ENCODE peak calls at places on chromosomes 7 and 10, in seven cellular contexts. One of them, this sample, is unnamed.

GRCh38 chr10:101080933-101081546 is 19.3 kb downstream of the KAZALD1 start:
- DNase-seq in GM12865: no peak
- DNase-seq in AG10803: no peak
- DNase-seq in hepatocyte: peak; percentile 49
- DNase-seq in HepG2: no peak
- DNase-seq in fibroblast of lung: peak; percentile 39
- DNase-seq in astrocyte: no peak
- DNase-seq in this sample: peak; percentile 42

GRCh38 chr7:55160539-55160938 is 141.7 kb downstream of the EGFR start:
- DNase-seq in GM12865: no peak
- DNase-seq in AG10803: peak; percentile 79
- DNase-seq in hepatocyte: no peak
- DNase-seq in HepG2: no peak
- DNase-seq in fibroblast of lung: peak; percentile 65
- DNase-seq in astrocyte: peak; percentile 86
- DNase-seq in this sample: peak; percentile 67

GRCh38 chr7:149495785-149496641 is 1.6 kb downstream of the ZNF746 start:
- DNase-seq in GM12865: peak; percentile 25
- DNase-seq in AG10803: peak; percentile 81
- DNase-seq in hepatocyte: peak; percentile 76
- DNase-seq in HepG2: peak; percentile 54
- DNase-seq in fibroblast of lung: peak; percentile 84
- DNase-seq in astrocyte: peak; percentile 76
- DNase-seq in this sample: peak; percentile 84

GRCh38 chr7:32063614-32064013 is 6.6 kb downstream of the PDE1C start:
- DNase-seq in GM12865: no peak
- DNase-seq in AG10803: no peak
- DNase-seq in hepatocyte: no peak
- DNase-seq in HepG2: no peak
- DNase-seq in fibroblast of lung: no peak
- DNase-seq in astrocyte: no peak
- DNase-seq in this sample: no peak

GRCh38 chr7:92674379-92674778 is 84.2 kb upstream of the FAM133B start:
- DNase-seq in GM12865: peak; percentile 54
- DNase-seq in AG10803: no peak
- DNase-seq in hepatocyte: no peak
- DNase-seq in HepG2: no peak
- DNase-seq in fibroblast of lung: no peak
- DNase-seq in astrocyte: no peak
- DNase-seq in this sample: no peak

GRCh38 chr10:74917481-74918077 is 91.2 kb downstream of the KAT6B start:
- DNase-seq in GM12865: no peak
- DNase-seq in AG10803: peak; percentile 70
- DNase-seq in hepatocyte: peak; percentile 22
- DNase-seq in HepG2: peak; percentile 83
- DNase-seq in fibroblast of lung: peak; percentile 38
- DNase-seq in astrocyte: peak; percentile 90
- DNase-seq in this sample: peak; percentile 32

GRCh38 chr10:111344804-111345203 is 268.0 kb downstream of the ADRA2A start:
- DNase-seq in GM12865: peak; percentile 25
- DNase-seq in AG10803: peak; percentile 8
- DNase-seq in hepatocyte: no peak
- DNase-seq in HepG2: no peak
- DNase-seq in fibroblast of lung: no peak
- DNase-seq in astrocyte: no peak
- DNase-seq in this sample: no peak

GRCh38 chr10:83050815-83051214 is 1088.5 kb upstream of the GHITM start:
- DNase-seq in GM12865: no peak
- DNase-seq in AG10803: no peak
- DNase-seq in hepatocyte: no peak
- DNase-seq in HepG2: no peak
- DNase-seq in fibroblast of lung: no peak
- DNase-seq in astrocyte: no peak
- DNase-seq in this sample: no peak

GRCh38 chr7:143355450-143356385 is 6.8 kb downstream of the FAM131B start:
- DNase-seq in GM12865: no peak
- DNase-seq in AG10803: no peak
- DNase-seq in hepatocyte: no peak
- DNase-seq in HepG2: no peak
- DNase-seq in fibroblast of lung: no peak
- DNase-seq in astrocyte: no peak
- DNase-seq in this sample: no peak

GRCh38 chr7:132480534-132480933 is 95.7 kb downstream of the PLXNA4 start:
- DNase-seq in GM12865: no peak
- DNase-seq in AG10803: no peak
- DNase-seq in hepatocyte: no peak
- DNase-seq in HepG2: no peak
- DNase-seq in fibroblast of lung: no peak
- DNase-seq in astrocyte: no peak
- DNase-seq in this sample: no peak

GRCh38 chr10:97547889-97548485 is 24.6 kb upstream of the ANKRD2 start:
- DNase-seq in GM12865: no peak
- DNase-seq in AG10803: no peak
- DNase-seq in hepatocyte: no peak
- DNase-seq in HepG2: no peak
- DNase-seq in fibroblast of lung: no peak
- DNase-seq in astrocyte: peak; percentile 45
- DNase-seq in this sample: no peak

GRCh38 chr7:123230147-123230546 is 30.4 kb upstream of the SLC13A1 start:
- DNase-seq in GM12865: no peak
- DNase-seq in AG10803: no peak
- DNase-seq in hepatocyte: no peak
- DNase-seq in HepG2: no peak
- DNase-seq in fibroblast of lung: no peak
- DNase-seq in astrocyte: no peak
- DNase-seq in this sample: no peak

GRCh38 chr10:91980319-91980718 is 56.7 kb downstream of the BTAF1 start:
- DNase-seq in GM12865: no peak
- DNase-seq in AG10803: no peak
- DNase-seq in hepatocyte: peak; percentile 5
- DNase-seq in HepG2: no peak
- DNase-seq in fibroblast of lung: no peak
- DNase-seq in astrocyte: no peak
- DNase-seq in this sample: no peak

GRCh38 chr10:78925275-78925674 is 143.5 kb upstream of the ZMIZ1 start:
- DNase-seq in GM12865: no peak
- DNase-seq in AG10803: no peak
- DNase-seq in hepatocyte: no peak
- DNase-seq in HepG2: no peak
- DNase-seq in fibroblast of lung: no peak
- DNase-seq in astrocyte: no peak
- DNase-seq in this sample: no peak

GRCh38 chr7:152636436-152636835 is 39.5 kb downstream of the XRCC2 start:
- DNase-seq in GM12865: no peak
- DNase-seq in AG10803: no peak
- DNase-seq in hepatocyte: no peak
- DNase-seq in HepG2: no peak
- DNase-seq in fibroblast of lung: peak; percentile 5
- DNase-seq in astrocyte: no peak
- DNase-seq in this sample: peak; percentile 54

GRCh38 chr7:150964593-150965111 is 13.5 kb downstream of the KCNH2 start:
- DNase-seq in GM12865: no peak
- DNase-seq in AG10803: no peak
- DNase-seq in hepatocyte: no peak
- DNase-seq in HepG2: no peak
- DNase-seq in fibroblast of lung: no peak
- DNase-seq in astrocyte: no peak
- DNase-seq in this sample: no peak

GRCh38 chr7:2843191-2843685 is 870 bp downstream of the GNA12 start:
- DNase-seq in GM12865: no peak
- DNase-seq in AG10803: no peak
- DNase-seq in hepatocyte: no peak
- DNase-seq in HepG2: no peak
- DNase-seq in fibroblast of lung: no peak
- DNase-seq in astrocyte: no peak
- DNase-seq in this sample: peak; percentile 52

GRCh38 chr7:142542938-142543337 is 206.3 kb upstream of the PRSS1 start:
- DNase-seq in GM12865: no peak
- DNase-seq in AG10803: peak; percentile 81
- DNase-seq in hepatocyte: no peak
- DNase-seq in HepG2: no peak
- DNase-seq in fibroblast of lung: peak; percentile 45
- DNase-seq in astrocyte: peak; percentile 71
- DNase-seq in this sample: peak; percentile 43

DNA sequence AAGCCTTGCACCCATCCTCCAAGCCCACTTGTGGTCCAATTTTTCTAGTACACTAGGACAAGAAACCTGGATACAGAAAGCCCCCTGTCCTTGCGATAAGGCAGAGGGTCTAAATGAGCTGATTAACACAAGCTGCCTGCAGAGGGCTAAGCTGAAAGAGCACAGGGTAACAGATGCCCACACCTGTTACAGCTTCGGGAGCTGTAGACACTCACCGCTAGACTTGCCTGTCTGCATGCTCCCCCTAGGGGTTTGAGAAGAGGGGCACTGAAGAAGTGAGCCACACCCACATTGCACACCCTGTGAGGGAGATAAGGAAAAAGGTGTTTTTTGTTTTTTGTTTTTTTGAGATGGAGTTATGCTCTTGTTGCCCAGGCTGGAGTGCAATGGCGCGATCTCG is 386.5 kb upstream of the AUTS2 start:
- DNase-seq in GM12865: peak; percentile 62
- DNase-seq in AG10803: no peak
- DNase-seq in hepatocyte: no peak
- DNase-seq in HepG2: no peak
- DNase-seq in fibroblast of lung: no peak
- DNase-seq in astrocyte: no peak
- DNase-seq in this sample: no peak
- TF ChIP-seq CTCF in GM12865: peak; percentile 26
- TF ChIP-seq CTCF in AG10803: no peak
- TF ChIP-seq CTCF in hepatocyte: no peak
- TF ChIP-seq CTCF in HepG2: no peak
- TF ChIP-seq CTCF in fibroblast of lung: no peak
- TF ChIP-seq CTCF in astrocyte: no peak
- TF ChIP-seq CTCF in this sample: no peak

DNA sequence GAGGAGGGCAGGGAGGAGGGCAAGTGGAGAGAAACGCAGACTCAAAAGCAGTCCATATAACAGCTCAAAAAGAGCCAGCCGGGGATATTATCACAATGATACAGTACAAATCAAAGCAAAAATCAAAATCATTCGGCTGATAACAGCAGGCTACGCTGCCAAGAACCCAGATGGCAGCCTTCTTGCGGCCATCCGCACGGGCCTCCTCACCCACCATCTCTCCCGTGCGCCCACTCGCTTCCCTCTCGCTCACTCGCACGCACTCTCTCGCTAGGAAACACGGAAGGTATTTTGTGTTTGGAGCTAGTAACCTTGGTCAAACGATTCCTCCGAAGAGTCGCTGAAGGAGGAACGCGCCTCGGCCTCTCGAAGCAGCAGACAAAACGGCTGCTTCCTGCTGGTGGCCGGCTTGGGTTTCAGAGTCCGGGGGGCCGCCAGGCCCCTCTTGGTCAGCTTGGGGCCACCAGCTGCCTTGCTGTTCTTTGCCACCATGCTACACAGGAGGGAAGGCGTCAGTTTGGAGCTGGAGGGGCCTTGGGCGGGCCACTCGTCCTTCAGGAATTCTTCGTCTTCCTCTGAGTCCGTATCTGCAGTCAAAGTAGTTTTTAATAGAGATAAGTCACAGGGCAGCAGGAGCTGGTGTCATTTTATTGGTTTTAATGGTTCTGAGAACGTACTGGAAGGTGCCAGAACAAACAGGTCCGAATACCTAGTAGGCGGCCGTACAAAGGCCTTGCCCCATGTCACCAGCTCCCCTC is 68.9 kb downstream of the SLC29A4 start:
- DNase-seq in GM12865: no peak
- DNase-seq in AG10803: no peak
- DNase-seq in hepatocyte: no peak
- DNase-seq in HepG2: no peak
- DNase-seq in fibroblast of lung: no peak
- DNase-seq in astrocyte: no peak
- DNase-seq in this sample: no peak
- H3K4me3 ChIP-seq in GM12865: no peak overlapping the region
- H3K4me3 ChIP-seq in AG10803: no peak overlapping the region
- H3K4me3 ChIP-seq in hepatocyte: no peak overlapping the region
- H3K4me3 ChIP-seq in HepG2: no peak overlapping the region
- H3K4me3 ChIP-seq in fibroblast of lung: no peak overlapping the region
- H3K4me3 ChIP-seq in astrocyte: no peak overlapping the region
- H3K4me3 ChIP-seq in this sample: no peak overlapping the region

GRCh38 chr10:81838950-81839349 is 36.0 kb upstream of the NRG3 start:
- DNase-seq in GM12865: no peak
- DNase-seq in AG10803: no peak
- DNase-seq in hepatocyte: peak; percentile 12
- DNase-seq in HepG2: no peak
- DNase-seq in fibroblast of lung: no peak
- DNase-seq in astrocyte: no peak
- DNase-seq in this sample: no peak
- TF ChIP-seq CTCF in GM12865: peak; percentile 17
- TF ChIP-seq CTCF in AG10803: no peak
- TF ChIP-seq CTCF in hepatocyte: peak; percentile 47
- TF ChIP-seq CTCF in HepG2: no peak
- TF ChIP-seq CTCF in fibroblast of lung: no peak
- TF ChIP-seq CTCF in astrocyte: no peak
- TF ChIP-seq CTCF in this sample: no peak

DNA sequence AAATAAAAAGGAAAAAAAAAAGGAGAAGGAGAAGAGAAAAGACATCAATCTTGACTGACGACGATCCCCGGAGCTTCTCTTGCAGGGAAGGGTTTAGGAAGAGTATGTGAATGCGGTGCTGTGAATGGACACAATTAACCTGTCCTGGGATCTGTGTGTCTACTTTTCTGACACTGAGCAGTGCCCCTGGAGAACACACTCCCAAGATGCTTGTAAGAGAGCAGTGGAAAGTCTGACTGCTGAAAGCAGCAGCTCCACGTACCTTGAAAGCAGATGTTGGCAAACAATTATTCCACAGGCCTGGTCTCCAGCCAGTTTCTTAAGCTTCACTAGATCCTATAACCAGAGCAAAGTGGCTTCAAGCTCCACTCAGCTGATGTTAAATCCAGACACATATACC is 59.0 kb downstream of the CXCL12 start:
- DNase-seq in GM12865: no peak
- DNase-seq in AG10803: no peak
- DNase-seq in hepatocyte: no peak
- DNase-seq in HepG2: no peak
- DNase-seq in fibroblast of lung: no peak
- DNase-seq in astrocyte: no peak
- DNase-seq in this sample: no peak
- H3K4me3 ChIP-seq in GM12865: no peak overlapping the region
- H3K4me3 ChIP-seq in AG10803: no peak overlapping the region
- H3K4me3 ChIP-seq in hepatocyte: no peak overlapping the region
- H3K4me3 ChIP-seq in HepG2: no peak overlapping the region
- H3K4me3 ChIP-seq in fibroblast of lung: no peak overlapping the region
- H3K4me3 ChIP-seq in astrocyte: no peak overlapping the region
- H3K4me3 ChIP-seq in this sample: no peak overlapping the region

GRCh38 chr7:51789494-51789893 is 472.9 kb upstream of the COBL start:
- DNase-seq in GM12865: no peak
- DNase-seq in AG10803: no peak
- DNase-seq in hepatocyte: peak; percentile 25
- DNase-seq in HepG2: no peak
- DNase-seq in fibroblast of lung: no peak
- DNase-seq in astrocyte: no peak
- DNase-seq in this sample: peak; percentile 0
- TF ChIP-seq CTCF in GM12865: no peak
- TF ChIP-seq CTCF in AG10803: no peak
- TF ChIP-seq CTCF in hepatocyte: peak; percentile 47
- TF ChIP-seq CTCF in HepG2: peak; percentile 32
- TF ChIP-seq CTCF in fibroblast of lung: no peak
- TF ChIP-seq CTCF in astrocyte: no peak
- TF ChIP-seq CTCF in this sample: no peak

This sample was measured in fibroblast of villous mesenchyme.